ENCODE peak calls at places on chromosomes 11 and 22, in four cellular contexts. W, P, J and K are unnamed samples.

GRCh38 chr22:23838686-23839468 is at the start of gene DERL3:
- DNase-seq in W (peak; percentile 94), P (peak; percentile 93), J (peak; percentile 100), K (peak; percentile 94)

GRCh38 chr11:134124660-134125451 is 56.0 kb downstream of the JAM3 start:
- DNase-seq in J (no peak), W (no peak), P (peak; percentile 47), K (no peak)

GRCh38 chr11:35324981-35325380 is 94.4 kb downstream of the SLC1A2 start:
- DNase-seq in W (no peak), P (no peak), J (no peak), K (no peak)

GRCh38 chr11:17593466-17594245 is 46.6 kb downstream of the OTOG start:
- DNase-seq in P (no peak), W (no peak), J (no peak), K (no peak)

GRCh38 chr22:49992921-49993648 is 19.5 kb downstream of the IL17REL start:
- DNase-seq in J (peak; percentile 74), P (no peak), W (peak; percentile 88), K (peak; percentile 89)

GRCh38 chr11:34558673-34559072 is 45.1 kb upstream of the ELF5 start:
- DNase-seq in W (no peak), P (no peak), J (no peak), K (no peak)

GRCh38 chr11:27031754-27032153 is 8.9 kb upstream of the BBOX1 start:
- DNase-seq in J (no peak), P (no peak), W (no peak), K (no peak)

GRCh38 chr11:62811659-62812058 is 6.4 kb upstream of the NXF1 start:
- DNase-seq in P (no peak), W (no peak), J (no peak), K (no peak)

GRCh38 chr11:280762-281485 is 2.7 kb downstream of the NLRP6 start:
- DNase-seq in J (no peak), W (no peak), P (no peak), K (no peak)

GRCh38 chr11:37788141-37788877 is 1190.3 kb upstream of the RAG2 start:
- DNase-seq in W (no peak), J (no peak), P (no peak), K (no peak)

GRCh38 chr11:127106142-127106541 is 105.6 kb upstream of the KIRREL3 start:
- DNase-seq in P (peak; percentile 69), J (no peak), W (no peak), K (no peak)

GRCh38 chr11:118046051-118046963 is 30.6 kb upstream of the TMPRSS4 start:
- DNase-seq in P (no peak), W (peak; percentile 43), J (peak; percentile 52), K (peak; percentile 40)

GRCh38 chr22:33451851-33452469 is 393.8 kb upstream of the SYN3 start:
- DNase-seq in P (no peak), J (no peak), W (no peak), K (no peak)

GRCh38 chr11:89583580-89583979 is 92.4 kb upstream of the NOX4 start:
- DNase-seq in J (no peak), W (no peak), P (no peak), K (no peak)

GRCh38 chr22:36445158-36445668 is 36.2 kb downstream of the TXN2 start:
- DNase-seq in J (no peak), P (no peak), W (no peak), K (no peak)

GRCh38 chr22:46422896-46423295 is 87.4 kb downstream of the TRMU start:
- DNase-seq in W (no peak), J (no peak), P (no peak), K (no peak)

GRCh38 chr11:65781152-65781961 is 581 bp upstream of the AP5B1 start:
- DNase-seq in J (no peak), P (peak; percentile 63), W (no peak), K (no peak)

GRCh38 chr22:50691521-50691920 is 18.9 kb downstream of the SHANK3 start:
- DNase-seq in P (no peak), W (no peak), J (peak; percentile 56), K (no peak)

GRCh38 chr11:831132-831864 is 1.5 kb upstream of the CD151 start:
- DNase-seq in P (no peak), J (no peak), W (no peak), K (no peak)

GRCh38 chr11:80958414-80958813 is 1517.6 kb upstream of the TENM4 start:
- DNase-seq in W (no peak), J (no peak), P (no peak), K (no peak)

GRCh38 chr11:117925198-117925925 is 3.8 kb downstream of the TMPRSS13 start:
- DNase-seq in J (no peak), W (no peak), P (no peak), K (no peak)

GRCh38 chr22:37726240-37726887 is 29.5 kb downstream of the TRIOBP start:
- DNase-seq in J (no peak), P (no peak), W (peak; percentile 50), K (no peak)

GRCh38 chr22:37486224-37486845 is at the start of gene MFNG:
- DNase-seq in J (peak; percentile 88), P (peak; percentile 62), W (peak; percentile 94), K (peak; percentile 94)

GRCh38 chr11:85844439-85845051 is 10.6 kb upstream of the CCDC83 start:
- DNase-seq in P (no peak), W (no peak), J (no peak), K (no peak)

GRCh38 chr11:59289356-59289755 is 69.3 kb upstream of the OR5AN1 start:
- DNase-seq in J (no peak), P (no peak), W (no peak), K (no peak)